ENCODE peak calls at places on chromosomes 12 and 14, in eight cellular contexts. K, T, R, P, Z, L, V and F are unnamed samples.
A peak's percentile ranks its signal among the peaks of the same experiment; 100 is the strongest.

GRCh38 chr12:53289891-53290290 is 5.5 kb upstream of the PFDN5 start:
- DNase-seq in K (no peak), T (no peak), R (no peak), P (peak; percentile 47), Z (peak; percentile 29), L (no peak), V (no peak), F (no peak)

GRCh38 chr12:121391619-121392324 is 8.1 kb upstream of the RNF34 start:
- DNase-seq in K (no peak), T (peak; percentile 27), R (peak; percentile 83), P (peak; percentile 25), Z (peak; percentile 89), L (no peak), V (no peak), F (no peak)

GRCh38 chr14:72678360-72678759 is 215.5 kb downstream of the DPF3 start:
- DNase-seq in K (no peak), T (no peak), R (peak; percentile 76), P (no peak), Z (peak; percentile 58), L (no peak), V (no peak), F (no peak)

GRCh38 chr12:1670815-1671268 is 20.0 kb upstream of the ADIPOR2 start:
- DNase-seq in K (no peak), T (no peak), R (no peak), P (no peak), Z (no peak), L (no peak), V (no peak), F (no peak)

GRCh38 chr12:109393437-109394345 is 46.0 kb downstream of the MYO1H start:
- DNase-seq in K (no peak), T (peak; percentile 21), R (peak; percentile 51), P (peak; percentile 51), Z (peak; percentile 61), L (peak; percentile 67), V (peak; percentile 54), F (peak; percentile 10)

GRCh38 chr12:16272222-16272621 is 5.3 kb downstream of the SLC15A5 start:
- DNase-seq in K (no peak), T (no peak), R (no peak), P (peak; percentile 38), Z (no peak), L (no peak), V (no peak), F (no peak)

GRCh38 chr12:130715150-130715995 is 726 bp downstream of the RIMBP2 start:
- DNase-seq in K (no peak), T (no peak), R (no peak), P (no peak), Z (no peak), L (peak; percentile 57), V (no peak), F (no peak)

GRCh38 chr12:106682594-106683234 is 91.8 kb upstream of the RIC8B start:
- DNase-seq in K (no peak), T (no peak), R (peak; percentile 45), P (peak; percentile 13), Z (peak; percentile 16), L (no peak), V (no peak), F (no peak)

GRCh38 chr14:92456215-92457017 is 57.2 kb upstream of the RIN3 start:
- DNase-seq in K (no peak), T (no peak), R (peak; percentile 76), P (peak; percentile 70), Z (peak; percentile 76), L (peak; percentile 83), V (peak; percentile 48), F (peak; percentile 17)

GRCh38 chr12:110279976-110280783 is 867 bp upstream of the ATP2A2 start:
- DNase-seq in K (peak; percentile 44), T (peak; percentile 53), R (peak; percentile 47), P (no peak), Z (peak; percentile 42), L (peak; percentile 27), V (peak; percentile 70), F (no peak)

GRCh38 chr12:57724936-57725740 is 13.4 kb downstream of the AGAP2 start:
- DNase-seq in K (no peak), T (no peak), R (no peak), P (no peak), Z (no peak), L (no peak), V (no peak), F (no peak)

GRCh38 chr12:116524964-116525379 is 34.2 kb upstream of the MAP1LC3B2 start:
- DNase-seq in K (no peak), T (no peak), R (peak; percentile 30), P (peak; percentile 79), Z (peak; percentile 53), L (peak; percentile 60), V (no peak), F (no peak)

GRCh38 chr12:34294137-34294536 is 271.8 kb downstream of the ALG10 start:
- DNase-seq in K (no peak), T (no peak), R (no peak), P (no peak), Z (no peak), L (no peak), V (no peak), F (no peak)

GRCh38 chr12:52580496-52580895 is 6.9 kb upstream of the KRT74 start:
- DNase-seq in K (no peak), T (no peak), R (no peak), P (no peak), Z (no peak), L (no peak), V (no peak), F (no peak)

GRCh38 chr12:6769003-6769389 is 2.8 kb downstream of the PTMS start:
- DNase-seq in K (no peak), T (peak; percentile 31), R (peak; percentile 59), P (peak; percentile 32), Z (peak; percentile 47), L (peak; percentile 96), V (peak; percentile 84), F (no peak)

GRCh38 chr14:38108681-38109080 is 99.0 kb upstream of the SSTR1 start:
- DNase-seq in K (no peak), T (no peak), R (peak; percentile 72), P (no peak), Z (peak; percentile 92), L (no peak), V (no peak), F (peak; percentile 45)

GRCh38 chr12:52634266-52635056 is 16.1 kb upstream of the KRT73 start:
- DNase-seq in K (peak; percentile 2), T (no peak), R (no peak), P (no peak), Z (no peak), L (no peak), V (no peak), F (peak; percentile 96)

GRCh38 chr14:52463375-52463774 is 88.9 kb downstream of the TXNDC16 start:
- DNase-seq in K (no peak), T (no peak), R (no peak), P (no peak), Z (no peak), L (no peak), V (no peak), F (no peak)

GRCh38 chr14:37384870-37385596 is 187.3 kb downstream of the MIPOL1 start:
- DNase-seq in K (no peak), T (no peak), R (no peak), P (no peak), Z (no peak), L (no peak), V (no peak), F (no peak)

GRCh38 chr12:101743724-101744472 is 4.6 kb upstream of the SYCP3 start:
- DNase-seq in K (no peak), T (no peak), R (no peak), P (no peak), Z (peak; percentile 9), L (peak; percentile 4), V (no peak), F (no peak)

GRCh38 chr12:95700316-95700785 is 90.2 kb downstream of the NTN4 start:
- DNase-seq in K (no peak), T (no peak), R (peak; percentile 59), P (peak; percentile 91), Z (peak; percentile 95), L (no peak), V (no peak), F (no peak)

GRCh38 chr14:58865520-58866281 is 227.9 kb downstream of the DACT1 start:
- DNase-seq in K (no peak), T (no peak), R (peak; percentile 59), P (no peak), Z (peak; percentile 62), L (no peak), V (no peak), F (no peak)

GRCh38 chr14:79117561-79117960 is 947.4 kb downstream of the NRXN3 start:
- DNase-seq in K (no peak), T (no peak), R (no peak), P (no peak), Z (no peak), L (no peak), V (no peak), F (no peak)

GRCh38 chr14:74733241-74733640 is 20.3 kb downstream of the FCF1 start:
- DNase-seq in K (no peak), T (no peak), R (no peak), P (no peak), Z (no peak), L (no peak), V (no peak), F (no peak)

GRCh38 chr14:63701614-63702291 is 26.1 kb downstream of the SGPP1 start:
- DNase-seq in K (no peak), T (no peak), R (no peak), P (no peak), Z (no peak), L (no peak), V (no peak), F (no peak)

GRCh38 chr14:74525361-74525851 is 31.8 kb downstream of the ISCA2 start:
- DNase-seq in K (no peak), T (no peak), R (no peak), P (no peak), Z (no peak), L (no peak), V (no peak), F (no peak)

GRCh38 chr12:4505381-4505986 is 33.2 kb upstream of the RAD51AP1 start:
- DNase-seq in K (no peak), T (no peak), R (peak; percentile 57), P (peak; percentile 42), Z (peak; percentile 33), L (no peak), V (no peak), F (no peak)

GRCh38 chr12:2052861-2053674 is at the start of gene CACNA1C:
- DNase-seq in K (peak; percentile 20), T (peak; percentile 40), R (peak; percentile 66), P (peak; percentile 82), Z (peak; percentile 69), L (peak; percentile 91), V (peak; percentile 68), F (no peak)

GRCh38 chr12:112347521-112347920 is 34.7 kb downstream of the HECTD4 start:
- DNase-seq in K (no peak), T (no peak), R (peak; percentile 79), P (peak; percentile 17), Z (peak; percentile 78), L (no peak), V (no peak), F (no peak)

GRCh38 chr12:115313929-115314328 is 630.0 kb upstream of the TBX3 start:
- DNase-seq in K (no peak), T (no peak), R (peak; percentile 80), P (peak; percentile 59), Z (peak; percentile 63), L (no peak), V (no peak), F (no peak)

GRCh38 chr12:19624401-19624930 is 185.2 kb downstream of the AEBP2 start:
- DNase-seq in K (no peak), T (no peak), R (peak; percentile 43), P (no peak), Z (peak; percentile 15), L (no peak), V (no peak), F (no peak)

GRCh38 chr12:121577443-121578180 is 3.2 kb downstream of the KDM2B start:
- DNase-seq in K (no peak), T (no peak), R (no peak), P (peak; percentile 37), Z (no peak), L (peak; percentile 69), V (peak; percentile 47), F (no peak)

GRCh38 chr14:101963611-101964296 is 619 bp upstream of the DYNC1H1 start:
- DNase-seq in K (no peak), T (no peak), R (no peak), P (no peak), Z (no peak), L (no peak), V (no peak), F (no peak)

GRCh38 chr12:57216014-57216891 is at the start of gene NXPH4:
- DNase-seq in K (peak; percentile 37), T (peak; percentile 60), R (no peak), P (peak; percentile 39), Z (no peak), L (peak; percentile 70), V (no peak), F (no peak)